ENCODE peak calls at places on chromosomes 7 and 10, in ten cellular contexts. T is colonic mucosa, J is endothelial cell, U is fibroblast of lung, M is upper lobe of left lung, O is OCI-LY7, V is WERI-Rb-1, L is adrenal gland, Y is left ventricle myocardium inferior, B is suprapubic skin. H is an unnamed sample.

GRCh38 chr7:121366852-121367431 is 29.2 kb downstream of the FAM3C start:
- DNase-seq in T (no peak), J (peak), U (peak), M (no peak), O (peak), V (no peak), L (no peak), Y (no peak), B (no peak), H (peak)

GRCh38 chr10:88831709-88832108 is 19.9 kb downstream of the ANKRD22 start:
- DNase-seq in T (no peak), J (no peak), U (no peak), M (no peak), O (no peak), V (no peak), L (no peak), Y (no peak), B (no peak), H (no peak)

GRCh38 chr7:77765906-77766800 is 32.1 kb downstream of the TMEM60 start:
- DNase-seq in T (no peak), J (no peak), U (peak), M (no peak), O (no peak), V (no peak), L (no peak), Y (no peak), B (no peak), H (peak)

GRCh38 chr10:5964736-5965135 is 12.6 kb downstream of the IL15RA start:
- DNase-seq in T (no peak), J (no peak), U (no peak), M (no peak), O (no peak), V (no peak), L (no peak), Y (no peak), B (peak), H (no peak)

GRCh38 chr7:158353606-158354570 is 233.7 kb downstream of the PTPRN2 start:
- DNase-seq in T (peak), J (no peak), U (no peak), M (peak), O (peak), V (peak), L (no peak), Y (no peak), B (no peak), H (peak)

GRCh38 chr10:63537511-63537910 is 16.3 kb downstream of the REEP3 start:
- DNase-seq in T (no peak), J (no peak), U (no peak), M (no peak), O (no peak), V (peak), L (no peak), Y (no peak), B (no peak), H (no peak)

GRCh38 chr7:7614066-7614738 is 26.4 kb upstream of the UMAD1 start:
- DNase-seq in T (no peak), J (no peak), U (no peak), M (no peak), O (no peak), V (no peak), L (no peak), Y (no peak), B (no peak), H (no peak)

GRCh38 chr10:110863361-110863760 is 8.4 kb upstream of the PDCD4 start:
- DNase-seq in T (no peak), J (no peak), U (no peak), M (no peak), O (no peak), V (no peak), L (no peak), Y (no peak), B (no peak), H (no peak)

GRCh38 chr7:137342751-137343482 is 616 bp downstream of the PTN start:
- DNase-seq in T (no peak), J (peak), U (peak), M (no peak), O (no peak), V (no peak), L (no peak), Y (no peak), B (no peak), H (peak)

GRCh38 chr10:97028126-97028831 is 157.5 kb downstream of the SLIT1 start:
- DNase-seq in T (no peak), J (no peak), U (peak), M (no peak), O (no peak), V (no peak), L (no peak), Y (no peak), B (no peak), H (peak)

GRCh38 chr7:128030263-128030998 is 806 bp downstream of the LRRC4 start:
- DNase-seq in T (no peak), J (peak), U (no peak), M (peak), O (no peak), V (no peak), L (no peak), Y (no peak), B (no peak), H (no peak)

GRCh38 chr7:154587812-154588211 is 415.1 kb downstream of the PAXIP1 start:
- DNase-seq in T (no peak), J (no peak), U (no peak), M (no peak), O (no peak), V (no peak), L (no peak), Y (no peak), B (no peak), H (no peak)

GRCh38 chr10:110641256-110641655 is 2.9 kb upstream of the RBM20 start:
- DNase-seq in T (no peak), J (no peak), U (peak), M (no peak), O (peak), V (peak), L (no peak), Y (peak), B (no peak), H (no peak)

GRCh38 chr10:58444876-58445275 is 59.7 kb downstream of the TFAM start:
- DNase-seq in T (no peak), J (no peak), U (no peak), M (no peak), O (no peak), V (no peak), L (no peak), Y (no peak), B (no peak), H (peak)

GRCh38 chr10:79051766-79052165 is 17.0 kb upstream of the ZMIZ1 start:
- DNase-seq in T (peak), J (no peak), U (no peak), M (no peak), O (no peak), V (no peak), L (peak), Y (peak), B (peak), H (no peak)

GRCh38 chr7:104946338-104946737 is 67.7 kb upstream of the KMT2E start:
- DNase-seq in T (no peak), J (no peak), U (no peak), M (no peak), O (no peak), V (no peak), L (no peak), Y (no peak), B (no peak), H (no peak)

GRCh38 chr7:118280319-118281012 is 56.0 kb downstream of the ANKRD7 start:
- DNase-seq in T (no peak), J (no peak), U (no peak), M (no peak), O (no peak), V (no peak), L (no peak), Y (no peak), B (no peak), H (peak)

GRCh38 chr10:131750973-131751826 is 149.6 kb upstream of the PPP2R2D start:
- DNase-seq in T (no peak), J (no peak), U (no peak), M (no peak), O (no peak), V (no peak), L (no peak), Y (no peak), B (no peak), H (no peak)

GRCh38 chr7:49483142-49483541 is 290.3 kb upstream of the VWC2 start:
- DNase-seq in T (peak), J (no peak), U (no peak), M (no peak), O (peak), V (peak), L (no peak), Y (no peak), B (no peak), H (no peak)

GRCh38 chr10:8060704-8061121 is 6.2 kb downstream of the GATA3 start:
- DNase-seq in T (no peak), J (no peak), U (no peak), M (no peak), O (no peak), V (no peak), L (no peak), Y (no peak), B (no peak), H (no peak)

GRCh38 chr7:81161459-81162075 is 242.7 kb upstream of the SEMA3C start:
- DNase-seq in T (no peak), J (no peak), U (peak), M (no peak), O (no peak), V (no peak), L (no peak), Y (no peak), B (no peak), H (peak)

GRCh38 chr7:495326-495725 is 24.3 kb downstream of the PDGFA start:
- DNase-seq in T (no peak), J (no peak), U (no peak), M (peak), O (no peak), V (no peak), L (no peak), Y (peak), B (no peak), H (no peak)

GRCh38 chr10:2791774-2792443 is 275.4 kb upstream of the PFKP start:
- DNase-seq in T (no peak), J (no peak), U (no peak), M (no peak), O (no peak), V (no peak), L (no peak), Y (no peak), B (no peak), H (no peak)

GRCh38 chr10:15238553-15239335 is 70.3 kb upstream of the NMT2 start:
- DNase-seq in T (no peak), J (no peak), U (peak), M (no peak), O (no peak), V (peak), L (no peak), Y (no peak), B (no peak), H (peak)

GRCh38 chr10:94963901-94964300 is 25.4 kb downstream of the CYP2C9 start:
- DNase-seq in T (peak), J (peak), U (peak), M (no peak), O (peak), V (peak), L (peak), Y (no peak), B (no peak), H (peak)
- TF ChIP-seq CTCF in T (peak), J (peak), U (peak), M (peak), O (peak), V (peak), L (peak), Y (peak), B (peak), H (peak)

GRCh38 chr7:55180821-55181542 is 162.2 kb downstream of the EGFR start:
- DNase-seq in T (peak), J (no peak), U (no peak), M (no peak), O (no peak), V (no peak), L (no peak), Y (no peak), B (no peak), H (no peak)
- TF ChIP-seq CTCF in T (peak), J (no peak), U (no peak), M (no peak), O (no peak), V (no peak), L (no peak), Y (no peak), B (no peak), H (no peak)

GRCh38 chr10:94403034-94403822 is 887 bp downstream of the TBC1D12 start:
- DNase-seq in T (peak), J (peak), U (peak), M (peak), O (peak), V (peak), L (peak), Y (peak), B (no peak), H (peak)
- TF ChIP-seq CTCF in T (no peak), J (no peak), U (no peak), M (no peak), O (no peak), V (no peak), L (no peak), Y (no peak), B (no peak), H (no peak)

GRCh38 chr7:2940466-2940865 is 96.4 kb upstream of the GNA12 start:
- DNase-seq in T (no peak), J (no peak), U (no peak), M (no peak), O (no peak), V (no peak), L (no peak), Y (no peak), B (no peak), H (no peak)
- TF ChIP-seq CTCF in T (no peak), J (no peak), U (no peak), M (no peak), O (no peak), V (no peak), L (no peak), Y (no peak), B (no peak), H (no peak)

GRCh38 chr10:72567884-72568283 is 58.0 kb downstream of the MICU1 start:
- DNase-seq in T (no peak), J (peak), U (no peak), M (no peak), O (peak), V (no peak), L (no peak), Y (no peak), B (no peak), H (peak)
- TF ChIP-seq CTCF in T (no peak), J (peak), U (peak), M (no peak), O (peak), V (peak), L (peak), Y (peak), B (no peak), H (peak)

H was measured in choroid plexus epithelial cell.